ENCODE peak calls at places on chromosome 9, in seven cellular contexts. O is IMR-90, M is neuronal stem cell, Q is mesendoderm, K is H1, C is mesenchymal stem cell, F is trophoblast cell. P is an unnamed sample.

GRCh38 chr9:28051559-28051958 is 478.3 kb upstream of the C9orf72 start:
- DNase-seq in O (no peak), K (no peak), F (peak; percentile 7), C (peak; percentile 6), Q (no peak), M (no peak), P (no peak)

GRCh38 chr9:111728617-111729366 is 65.9 kb downstream of the SHOC1 start:
- DNase-seq in C (peak; percentile 73), Q (no peak), M (no peak), K (no peak), O (peak; percentile 97), F (peak; percentile 14), P (no peak)

GRCh38 chr9:37669232-37669631 is 18.5 kb downstream of the FRMPD1 start:
- DNase-seq in K (no peak), O (no peak), Q (peak; percentile 30), F (no peak), M (no peak), C (no peak), P (peak; percentile 43)

GRCh38 chr9:105693435-105694275 is 686 bp upstream of the TMEM38B start:
- DNase-seq in Q (peak; percentile 46), F (peak; percentile 15), M (peak; percentile 23), O (peak; percentile 2), K (no peak), C (no peak), P (no peak)

GRCh38 chr9:38068616-38068865 is 486 bp downstream of the SHB start:
- DNase-seq in F (peak; percentile 55), K (no peak), C (peak; percentile 69), O (peak; percentile 59), M (no peak), Q (no peak), P (no peak)

GRCh38 chr9:27157086-27157485 is 48.1 kb downstream of the TEK start:
- DNase-seq in O (no peak), K (no peak), Q (no peak), M (no peak), F (peak; percentile 87), C (no peak), P (no peak)

GRCh38 chr9:83512621-83513020 is 25.6 kb downstream of the FRMD3 start:
- DNase-seq in Q (no peak), M (no peak), F (no peak), O (no peak), C (no peak), K (no peak), P (no peak)

GRCh38 chr9:27532046-27532445 is 2.4 kb upstream of the MOB3B start:
- DNase-seq in F (no peak), K (no peak), M (no peak), O (no peak), C (no peak), Q (no peak), P (no peak)

GRCh38 chr9:18707078-18707477 is 233.1 kb downstream of the ADAMTSL1 start:
- DNase-seq in M (no peak), C (no peak), K (no peak), O (peak; percentile 6), F (no peak), Q (no peak), P (no peak)

GRCh38 chr9:112831281-112831851 is 59.3 kb downstream of the SLC46A2 start:
- DNase-seq in Q (no peak), M (no peak), K (no peak), F (no peak), C (no peak), O (no peak), P (no peak)

GRCh38 chr9:14211564-14211963 is 102.4 kb downstream of the NFIB start:
- DNase-seq in M (no peak), O (no peak), K (no peak), F (no peak), Q (no peak), C (no peak), P (no peak)

GRCh38 chr9:101514056-101514455 is 19.6 kb upstream of the RNF20 start:
- DNase-seq in M (no peak), C (peak; percentile 9), O (peak; percentile 72), Q (peak; percentile 38), F (peak; percentile 42), K (no peak), P (no peak)

GRCh38 chr9:19074836-19075235 is 25.6 kb downstream of the RRAGA start:
- DNase-seq in F (no peak), M (no peak), K (no peak), Q (no peak), O (peak; percentile 22), C (no peak), P (no peak)

GRCh38 chr9:20209421-20210340 is 412.6 kb downstream of the MLLT3 start:
- DNase-seq in F (no peak), Q (no peak), K (no peak), C (no peak), M (no peak), O (no peak), P (no peak)

GRCh38 chr9:130860458-130861316 is 25.6 kb downstream of the ABL1 start:
- DNase-seq in M (no peak), O (peak; percentile 99), K (no peak), Q (peak; percentile 61), C (peak; percentile 99), F (peak; percentile 93), P (no peak)

GRCh38 chr9:137243626-137244485 is 2.8 kb downstream of the TUBB4B start:
- DNase-seq in O (no peak), Q (peak; percentile 70), K (peak; percentile 50), M (no peak), F (peak; percentile 57), C (peak; percentile 46), P (no peak)

GRCh38 chr9:22913026-22913425 is 466.4 kb downstream of the DMRTA1 start:
- DNase-seq in M (no peak), C (no peak), K (no peak), O (no peak), Q (no peak), F (no peak), P (no peak)

GRCh38 chr9:106284300-106284699 is 578.7 kb upstream of the ZNF462 start:
- DNase-seq in C (peak; percentile 6), M (no peak), O (no peak), F (peak; percentile 12), Q (peak; percentile 46), K (no peak), P (peak; percentile 40)

GRCh38 chr9:76756273-76756650 is 8.0 kb upstream of the PCA3 start:
- DNase-seq in Q (peak; percentile 69), O (peak; percentile 41), C (no peak), M (peak; percentile 11), F (peak; percentile 49), K (peak; percentile 60), P (peak; percentile 59)

GRCh38 chr9:31335529-31336234 is 1048.8 kb upstream of the ACO1 start:
- DNase-seq in C (no peak), F (no peak), M (no peak), K (no peak), Q (no peak), O (no peak), P (no peak)

GRCh38 chr9:20476912-20477311 is 145.4 kb downstream of the MLLT3 start:
- DNase-seq in C (no peak), Q (no peak), M (peak; percentile 17), F (no peak), K (no peak), O (no peak), P (no peak)

GRCh38 chr9:122810306-122810946 is 10.5 kb downstream of the OR1K1 start:
- DNase-seq in C (peak; percentile 82), O (peak; percentile 74), Q (peak; percentile 84), M (peak; percentile 86), F (peak; percentile 98), K (peak; percentile 81), P (peak; percentile 74)

GRCh38 chr9:122402403-122403268 is 31.8 kb downstream of the PTGS1 start:
- DNase-seq in M (no peak), O (peak; percentile 99), F (peak; percentile 95), K (no peak), Q (no peak), C (peak; percentile 98), P (no peak)

GRCh38 chr9:116269250-116269649 is 115.7 kb downstream of the PAPPA start:
- DNase-seq in F (no peak), M (no peak), Q (no peak), O (no peak), C (peak; percentile 54), K (no peak), P (no peak)

GRCh38 chr9:75027187-75028107 is 646 bp downstream of the CARNMT1 start:
- DNase-seq in Q (peak; percentile 56), O (peak; percentile 45), F (peak; percentile 52), M (no peak), K (peak; percentile 79), C (peak; percentile 53), P (peak; percentile 61)

DNA sequence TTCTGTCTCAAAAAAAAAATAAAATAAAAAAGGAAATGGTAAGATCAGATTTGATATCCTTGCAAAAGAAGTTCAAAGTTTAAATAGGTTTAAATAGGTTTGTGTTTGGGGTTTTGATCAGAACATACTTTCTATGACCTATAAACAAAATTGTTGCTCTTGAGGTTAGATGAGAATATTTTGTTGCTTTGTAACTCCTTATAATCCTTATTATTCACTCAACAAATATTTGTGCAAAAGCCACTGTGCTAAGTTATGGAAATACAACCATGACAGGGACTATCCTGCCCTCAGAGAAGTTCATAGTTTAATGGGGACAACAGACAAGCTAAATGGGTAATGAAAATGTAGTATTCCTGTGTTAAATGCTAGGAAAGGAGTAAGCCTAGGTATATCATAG is 71.5 kb downstream of the INVS start:
- DNase-seq in O (peak; percentile 26), C (peak; percentile 21), F (no peak), M (no peak), K (no peak), Q (no peak), P (no peak)
- H2AK5ac ChIP-seq in O (peak overlapping the region; percentile 17), C (no peak overlapping the region), F (no peak overlapping the region), M (no peak overlapping the region), K (no peak overlapping the region), Q (no peak overlapping the region), P (no peak overlapping the region)

GRCh38 chr9:5910413-5911057 is 19.8 kb downstream of the MLANA start:
- DNase-seq in K (no peak), M (no peak), F (no peak), Q (no peak), O (no peak), C (no peak), P (no peak)
- H2AK5ac ChIP-seq in K (no peak overlapping the region), M (no peak overlapping the region), F (no peak overlapping the region), Q (no peak overlapping the region), O (no peak overlapping the region), C (no peak overlapping the region), P (no peak overlapping the region)

GRCh38 chr9:125140576-125140975 is 2.8 kb downstream of the SCAI start:
- DNase-seq in O (no peak), Q (no peak), M (no peak), C (no peak), K (peak; percentile 28), F (no peak), P (no peak)

GRCh38 chr9:125143377-125144090 is at the start of gene SCAI:
- DNase-seq in O (peak; percentile 99), Q (peak; percentile 100), M (peak; percentile 99), K (peak; percentile 99), C (peak; percentile 99), F (peak; percentile 100), P (peak; percentile 100)

GRCh38 chr9:125141751-125142150 is 1.6 kb downstream of the SCAI start:
- DNase-seq in F (no peak), K (no peak), O (no peak), M (no peak), Q (no peak), C (no peak), P (no peak)

GRCh38 chr9:125141251-125141650 is 2.1 kb downstream of the SCAI start:
- DNase-seq in C (no peak), Q (no peak), M (no peak), O (peak; percentile 62), F (peak; percentile 68), K (no peak), P (no peak)

GRCh38 chr9:125142560-125143376 is 560 bp downstream of the SCAI start:
- DNase-seq in C (no peak), K (peak; percentile 71), O (no peak), F (no peak), Q (peak; percentile 20), M (no peak), P (peak; percentile 31)
- H2AK5ac ChIP-seq in C (no peak overlapping the region), K (no peak overlapping the region), O (peak overlapping the region; percentile 77), F (no peak overlapping the region), Q (no peak overlapping the region), M (peak overlapping the region; percentile 40), P (no peak overlapping the region)

GRCh38 chr9:70574222-70574837 is 159.9 kb upstream of the KLF9 start:
- DNase-seq in Q (peak; percentile 44), O (peak; percentile 76), M (no peak), C (peak; percentile 56), F (no peak), K (no peak), P (no peak)
- H2AK5ac ChIP-seq in Q (no peak overlapping the region), O (peak overlapping the region; percentile 85), M (no peak overlapping the region), C (no peak overlapping the region), F (no peak overlapping the region), K (no peak overlapping the region), P (no peak overlapping the region)